ENCODE peak calls at places on chromosome 6, in eight cellular contexts. N, D, Z, B, V, H, M and L are unnamed samples.

GRCh38 chr6:163945813-163946212 is 531.3 kb downstream of the QKI start:
- DNase-seq in B (no peak), N (no peak), M (no peak), V (no peak), D (no peak), Z (no peak), H (no peak), L (no peak)

GRCh38 chr6:72798196-72798595 is 176.3 kb downstream of the KCNQ5 start:
- DNase-seq in B (no peak), M (no peak), N (no peak), D (no peak), Z (no peak), V (no peak), H (no peak), L (no peak)

GRCh38 chr6:116975600-116975999 is 98.6 kb downstream of the RFX6 start:
- DNase-seq in Z (no peak), M (no peak), V (no peak), D (no peak), H (no peak), B (no peak), N (no peak), L (no peak)

GRCh38 chr6:169186496-169187169 is 67.0 kb downstream of the THBS2 start:
- DNase-seq in D (no peak), H (no peak), N (no peak), B (no peak), Z (no peak), V (no peak), M (peak; percentile 15), L (no peak)

GRCh38 chr6:12354499-12354898 is 64.3 kb downstream of the EDN1 start:
- DNase-seq in M (peak; percentile 69), N (peak; percentile 34), V (no peak), Z (no peak), H (peak; percentile 83), B (peak; percentile 80), D (no peak), L (no peak)

GRCh38 chr6:79687759-79688158 is 56.6 kb downstream of the SH3BGRL2 start:
- DNase-seq in Z (no peak), B (no peak), N (no peak), H (no peak), M (no peak), D (no peak), V (no peak), L (no peak)

GRCh38 chr6:3911614-3912336 is 62.6 kb downstream of the FAM50B start:
- DNase-seq in Z (no peak), D (no peak), B (peak; percentile 90), M (peak; percentile 35), N (no peak), H (peak; percentile 85), V (no peak), L (peak; percentile 85)

GRCh38 chr6:35804996-35805736 is at the start of gene LHFPL5:
- DNase-seq in D (peak; percentile 2), M (peak; percentile 93), H (peak; percentile 74), V (peak; percentile 4), Z (no peak), N (peak; percentile 34), B (no peak), L (no peak)

GRCh38 chr6:99905209-99906106 is 88.6 kb downstream of the MCHR2 start:
- DNase-seq in D (no peak), B (no peak), M (no peak), H (peak; percentile 70), V (no peak), Z (no peak), N (no peak), L (no peak)

GRCh38 chr6:108835218-108835850 is 12.9 kb upstream of the ARMC2 start:
- DNase-seq in Z (peak; percentile 91), M (peak; percentile 94), D (peak; percentile 33), H (peak; percentile 85), B (peak; percentile 92), V (peak; percentile 74), N (peak; percentile 92), L (peak; percentile 95)

GRCh38 chr6:20393297-20393696 is 8.4 kb upstream of the E2F3 start:
- DNase-seq in M (no peak), N (no peak), B (no peak), H (no peak), Z (no peak), D (no peak), V (no peak), L (no peak)

GRCh38 chr6:6890400-6890858 is 217.3 kb upstream of the RREB1 start:
- DNase-seq in Z (no peak), N (peak; percentile 56), D (no peak), M (peak; percentile 84), H (peak; percentile 51), V (no peak), B (no peak), L (no peak)

GRCh38 chr6:7707787-7708186 is 18.1 kb upstream of the BMP6 start:
- DNase-seq in N (no peak), B (no peak), V (no peak), D (no peak), Z (no peak), H (no peak), M (no peak), L (no peak)

GRCh38 chr6:5660772-5661171 is 346.0 kb downstream of the NRN1 start:
- DNase-seq in M (peak; percentile 62), H (no peak), N (no peak), D (no peak), V (no peak), B (no peak), Z (no peak), L (no peak)